ENCODE peak calls at places on chromosome 9, in seven cellular contexts. Z is RWPE2, B is PC-9, Y is psoas muscle, D is colonic mucosa, M is thoracic aorta, U is vagina. I is an unnamed sample.

GRCh38 chr9:72828281-72828731 is 124.5 kb downstream of the ALDH1A1 start:
- DNase-seq in B (peak), U (no peak), M (no peak), Z (no peak), Y (no peak), D (no peak), I (no peak)

GRCh38 chr9:74951725-74952151 is 974 bp downstream of the C9orf40 start:
- DNase-seq in Y (peak), M (no peak), B (no peak), D (peak), U (no peak), Z (no peak), I (peak)

GRCh38 chr9:5626727-5627634 is 1.9 kb upstream of the RIC1 start:
- DNase-seq in B (peak), D (peak), U (no peak), Y (peak), M (no peak), Z (no peak), I (no peak)

GRCh38 chr9:99852617-99853016 is 30.9 kb downstream of the NR4A3 start:
- DNase-seq in U (no peak), Y (no peak), D (no peak), M (no peak), Z (no peak), B (no peak), I (no peak)

GRCh38 chr9:126471084-126471611 is 142.6 kb upstream of the LMX1B start:
- DNase-seq in U (no peak), B (no peak), M (peak), Z (no peak), D (peak), Y (peak), I (no peak)

GRCh38 chr9:19703702-19704101 is 85.1 kb downstream of the SLC24A2 start:
- DNase-seq in D (no peak), U (no peak), M (no peak), Y (no peak), Z (no peak), B (no peak), I (no peak)

GRCh38 chr9:123742009-123742767 is 187.7 kb downstream of the DENND1A start:
- DNase-seq in B (no peak), Y (no peak), Z (no peak), M (no peak), D (no peak), U (no peak), I (peak)

GRCh38 chr9:112532427-112532826 is 45.8 kb downstream of the KIAA1958 start:
- DNase-seq in M (peak), B (no peak), Y (peak), D (peak), U (no peak), Z (no peak), I (no peak)

GRCh38 chr9:89339807-89340206 is 21.5 kb downstream of the SECISBP2 start:
- DNase-seq in B (no peak), Z (no peak), D (no peak), U (no peak), Y (no peak), M (no peak), I (no peak)

GRCh38 chr9:123925820-123926219 is 4.1 kb downstream of the DENND1A start:
- DNase-seq in M (no peak), B (peak), U (no peak), D (no peak), Z (no peak), Y (no peak), I (no peak)

GRCh38 chr9:127574089-127574921 is 37.8 kb upstream of the STXBP1 start:
- DNase-seq in B (peak), Y (no peak), Z (peak), U (no peak), M (peak), D (peak), I (no peak)

GRCh38 chr9:92324451-92324850 is 699 bp downstream of the NOL8 start:
- DNase-seq in B (no peak), M (no peak), Y (no peak), Z (no peak), D (no peak), U (no peak), I (no peak)

GRCh38 chr9:99411479-99412100 is 189.5 kb downstream of the SEC61B start:
- DNase-seq in M (no peak), B (no peak), D (no peak), U (peak), Z (no peak), Y (no peak), I (no peak)

GRCh38 chr9:35834260-35835215 is 5.5 kb downstream of the TMEM8B start:
- DNase-seq in U (no peak), M (no peak), B (no peak), D (peak), Z (no peak), Y (no peak), I (peak)

GRCh38 chr9:91036356-91036755 is 234.7 kb downstream of the SYK start:
- DNase-seq in M (no peak), U (no peak), B (no peak), Z (no peak), D (no peak), Y (no peak), I (no peak)

GRCh38 chr9:99635032-99635431 is 186.7 kb upstream of the NR4A3 start:
- DNase-seq in D (no peak), Z (no peak), B (no peak), U (no peak), M (no peak), Y (no peak), I (no peak)

GRCh38 chr9:34633851-34634550 is 3.6 kb downstream of the SIGMAR1 start:
- DNase-seq in B (no peak), U (no peak), D (peak), Y (peak), Z (no peak), M (no peak), I (peak)

GRCh38 chr9:91162784-91163440 is 198.8 kb downstream of the AUH start:
- DNase-seq in Y (no peak), D (peak), M (no peak), U (no peak), Z (no peak), B (no peak), I (no peak)

GRCh38 chr9:19918630-19919029 is 129.8 kb upstream of the SLC24A2 start:
- DNase-seq in D (no peak), M (no peak), U (no peak), Z (no peak), Y (no peak), B (no peak), I (no peak)

GRCh38 chr9:32579706-32580331 is 6.9 kb upstream of the NDUFB6 start:
- DNase-seq in M (peak), B (peak), U (no peak), Y (peak), Z (no peak), D (peak), I (peak)

GRCh38 chr9:37678789-37679273 is 28.1 kb downstream of the FRMPD1 start:
- DNase-seq in U (peak), B (no peak), Y (no peak), Z (no peak), M (no peak), D (no peak), I (no peak)

GRCh38 chr9:117028103-117028858 is 341.2 kb downstream of the TRIM32 start:
- DNase-seq in M (no peak), U (no peak), Y (no peak), Z (no peak), D (no peak), B (no peak), I (no peak)

GRCh38 chr9:123996731-123997421 is 14.7 kb upstream of the LHX2 start:
- DNase-seq in U (no peak), D (no peak), M (no peak), Y (no peak), B (peak), Z (no peak), I (no peak)

GRCh38 chr9:34577635-34578240 is 11.8 kb downstream of the CNTFR start:
- DNase-seq in U (no peak), Y (no peak), D (no peak), Z (no peak), B (no peak), M (no peak), I (no peak)

GRCh38 chr9:121505903-121506640 is 6.4 kb upstream of the GGTA1 start:
- DNase-seq in Y (no peak), B (no peak), D (no peak), Z (no peak), U (no peak), M (no peak), I (no peak)

GRCh38 chr9:31290731-31291130 is 1093.7 kb upstream of the ACO1 start:
- DNase-seq in Z (no peak), Y (no peak), M (no peak), B (no peak), U (no peak), D (no peak), I (peak)

GRCh38 chr9:71446499-71447411 is 321.6 kb downstream of the CEMIP2 start:
- DNase-seq in B (no peak), Z (peak), M (no peak), D (peak), Y (peak), U (no peak), I (no peak)

GRCh38 chr9:133260334-133261102 is 14.5 kb downstream of the ABO start:
- DNase-seq in Y (no peak), U (no peak), B (no peak), Z (no peak), M (no peak), D (no peak), I (peak)

GRCh38 chr9:129880654-129881546 is 45.6 kb downstream of the USP20 start:
- DNase-seq in B (no peak), Y (no peak), M (no peak), D (no peak), Z (no peak), U (no peak), I (no peak)

GRCh38 chr9:36407122-36407723 is 7.2 kb upstream of the RNF38 start:
- DNase-seq in D (peak), U (no peak), B (peak), M (no peak), Y (peak), Z (no peak), I (peak)

GRCh38 chr9:91904541-91905236 is 45.3 kb downstream of the ROR2 start:
- DNase-seq in U (no peak), B (no peak), Y (no peak), M (no peak), D (no peak), Z (no peak), I (no peak)

GRCh38 chr9:101098392-101098791 is 69.9 kb downstream of the PLPPR1 start:
- DNase-seq in D (no peak), U (no peak), Z (no peak), Y (no peak), B (no peak), M (no peak), I (no peak)

GRCh38 chr9:81227507-81228245 is 461.7 kb downstream of the TLE1 start:
- DNase-seq in U (no peak), Z (no peak), D (no peak), M (no peak), Y (no peak), B (no peak), I (no peak)

GRCh38 chr9:123414921-123415592 is 59.1 kb downstream of the CRB2 start:
- DNase-seq in Z (no peak), M (no peak), B (no peak), U (no peak), Y (no peak), D (no peak), I (no peak)

DNA sequence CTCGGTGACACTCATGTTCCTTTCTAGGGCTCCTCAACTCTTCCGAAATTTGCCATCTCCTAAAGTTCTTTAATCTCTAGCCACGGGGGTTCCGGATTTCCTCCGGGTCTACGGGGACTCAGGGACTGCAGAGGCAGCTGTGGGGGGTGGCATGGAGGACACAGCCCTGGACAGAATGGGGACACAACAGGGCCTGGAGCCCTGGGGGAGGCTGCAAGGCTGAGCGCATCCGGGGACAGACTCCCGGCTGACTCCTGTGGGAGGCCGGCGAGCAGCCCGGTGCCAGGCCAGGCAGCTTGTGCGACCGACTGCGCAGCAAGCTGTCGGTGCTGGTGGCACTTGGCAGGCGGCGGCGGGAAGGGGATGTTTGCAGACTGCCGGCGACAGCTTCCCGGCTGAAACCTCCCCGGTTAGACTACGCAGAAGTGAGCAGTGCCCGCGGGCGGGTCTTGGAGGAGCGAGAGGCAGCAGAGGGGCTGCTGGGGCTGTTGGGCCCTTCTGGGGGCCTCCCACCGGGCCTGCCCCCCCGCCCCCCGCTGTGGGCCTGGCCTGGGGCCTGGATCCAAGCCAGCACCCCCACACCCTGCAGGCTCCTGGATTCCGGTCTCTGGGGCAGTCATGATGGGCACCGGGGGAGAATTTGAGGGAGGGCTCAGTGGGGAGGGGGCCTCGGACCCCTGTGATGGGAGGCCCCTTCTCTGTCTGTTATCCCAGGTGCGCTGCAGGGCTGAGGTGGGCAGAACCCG is 28.7 kb upstream of the UBAC1 start:
- DNase-seq in U (no peak), Z (no peak), D (no peak), M (no peak), B (no peak), Y (no peak), I (no peak)
- H3K4me3 ChIP-seq in U (peak), Z (no peak), D (no peak), M (peak), B (no peak), Y (no peak), I (no peak)

GRCh38 chr9:95506438-95506691 is 10.4 kb downstream of the PTCH1 start:
- DNase-seq in Y (no peak), M (no peak), Z (no peak), D (peak), B (no peak), U (no peak), I (no peak)
- TF ChIP-seq CTCF in Y (no peak), M (no peak), Z (no peak), D (no peak), B (no peak), U (no peak), I (no peak)

GRCh38 chr9:137690939-137691647 is 72.3 kb downstream of the EHMT1 start:
- DNase-seq in Y (no peak), M (no peak), B (no peak), D (no peak), Z (no peak), U (no peak), I (no peak)

GRCh38 chr9:137694236-137694959 is 75.6 kb downstream of the EHMT1 start:
- DNase-seq in Y (no peak), U (no peak), M (no peak), Z (no peak), D (no peak), B (no peak), I (no peak)

GRCh38 chr9:137689745-137690529 is 71.1 kb downstream of the EHMT1 start:
- DNase-seq in D (no peak), Z (no peak), B (no peak), M (no peak), Y (no peak), U (no peak), I (no peak)

GRCh38 chr9:137688725-137689124 is 69.9 kb downstream of the EHMT1 start:
- DNase-seq in B (no peak), U (no peak), M (no peak), Z (no peak), Y (no peak), D (no peak), I (no peak)

GRCh38 chr9:137691648-137692357 is 73.0 kb downstream of the EHMT1 start:
- DNase-seq in B (no peak), Z (no peak), D (no peak), U (no peak), Y (no peak), M (no peak), I (no peak)
- H3K4me3 ChIP-seq in B (no peak), Z (no peak), D (no peak), U (no peak), Y (no peak), M (no peak), I (no peak)

GRCh38 chr9:78441822-78442431 is 145.0 kb downstream of the PSAT1 start:
- DNase-seq in Y (no peak), B (no peak), Z (no peak), D (no peak), U (no peak), M (no peak), I (no peak)

GRCh38 chr9:78441396-78441795 is 144.5 kb downstream of the PSAT1 start:
- DNase-seq in U (no peak), Y (no peak), B (no peak), Z (no peak), M (no peak), D (no peak), I (no peak)

GRCh38 chr9:78439192-78439865 is 142.4 kb downstream of the PSAT1 start:
- DNase-seq in M (peak), U (no peak), Z (peak), Y (peak), B (peak), D (peak), I (peak)

GRCh38 chr9:78438765-78439164 is 141.8 kb downstream of the PSAT1 start:
- DNase-seq in U (no peak), B (no peak), Z (no peak), M (no peak), D (no peak), Y (no peak), I (no peak)

DNA sequence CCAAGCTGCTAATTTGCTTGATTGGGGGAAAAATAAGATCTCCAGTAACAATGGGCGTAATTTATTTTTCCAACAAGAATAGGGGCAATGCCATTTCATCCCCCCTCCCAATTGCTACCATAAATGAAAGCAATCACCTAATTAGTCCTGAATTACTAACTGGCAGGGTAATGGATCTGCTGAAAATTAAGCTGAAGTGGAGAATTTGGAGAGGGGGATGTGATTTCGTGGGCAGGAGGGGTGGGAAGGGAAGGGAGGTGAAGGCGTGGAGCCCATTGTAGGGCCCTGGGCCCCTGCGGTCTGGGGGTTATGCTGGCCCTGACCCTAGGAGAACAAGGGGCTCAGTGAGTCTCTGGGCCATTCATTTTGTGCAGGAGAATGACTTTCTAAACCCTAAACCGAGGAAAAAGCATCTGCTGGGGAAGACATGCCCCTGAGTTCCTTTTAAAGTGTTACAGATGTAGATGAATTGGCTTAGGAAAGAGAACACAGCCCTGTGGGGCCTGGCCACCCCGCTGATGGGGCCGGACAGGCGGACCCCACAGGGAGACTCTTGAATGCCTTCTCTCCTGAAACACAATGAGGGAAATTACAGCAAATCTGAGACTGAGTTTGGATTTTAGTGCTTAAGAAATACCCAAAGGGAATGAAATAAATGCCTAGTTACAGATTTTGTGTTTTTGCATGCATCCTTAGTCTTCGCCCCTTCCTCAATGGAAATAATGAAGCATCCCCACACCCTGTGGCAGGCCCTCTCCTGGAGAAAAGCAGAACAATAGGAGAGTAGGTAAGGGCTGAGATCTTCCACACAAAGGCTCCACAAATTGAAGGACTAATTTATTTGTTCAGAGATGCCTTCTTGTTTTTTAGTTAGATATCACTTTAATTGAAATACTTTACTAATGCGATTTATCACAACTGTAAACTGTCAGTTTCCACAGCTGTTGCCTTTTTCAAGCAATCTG is 143.2 kb downstream of the PSAT1 start:
- DNase-seq in B (no peak), M (no peak), Z (no peak), Y (no peak), D (no peak), U (no peak), I (no peak)
- TF ChIP-seq CTCF in B (no peak), M (no peak), Z (no peak), Y (no peak), D (no peak), U (no peak), I (no peak)